ENCODE peak calls at places on chromosomes 11 and 22, in seven cellular contexts. W is keratinocyte, L is astrocyte, E is hepatocyte, A is neural progenitor cell, Q is fibroblast of lung, V is PC-3. R is an unnamed sample.
A peak's percentile ranks its signal among the peaks of the same experiment; 100 is the strongest.

GRCh38 chr11:82889133-82890001 is 10.9 kb downstream of the PRCP start:
- DNase-seq in V (peak; percentile 46), L (no peak), E (no peak), A (no peak), W (no peak), Q (no peak), R (peak; percentile 37)

GRCh38 chr11:69173925-69174591 is 18.3 kb downstream of the SMIM38 start:
- DNase-seq in Q (peak; percentile 60), L (peak; percentile 58), E (no peak), A (no peak), W (peak; percentile 48), V (no peak), R (no peak)

GRCh38 chr11:122177238-122177637 is 61.2 kb upstream of the BLID start:
- DNase-seq in A (no peak), W (no peak), V (no peak), Q (no peak), E (no peak), L (no peak), R (no peak)

GRCh38 chr22:39176673-39177455 is 24.4 kb upstream of the CBX7 start:
- DNase-seq in A (no peak), V (no peak), E (no peak), W (no peak), L (no peak), Q (no peak), R (no peak)

GRCh38 chr22:45242778-45243191 is 2.1 kb upstream of the KIAA0930 start:
- DNase-seq in W (no peak), V (peak; percentile 84), Q (no peak), L (no peak), A (no peak), E (no peak), R (peak; percentile 26)

GRCh38 chr11:19962795-19963163 is 197.5 kb downstream of the DBX1 start:
- DNase-seq in W (no peak), Q (peak; percentile 93), L (peak; percentile 95), A (no peak), E (no peak), V (no peak), R (no peak)

GRCh38 chr11:121372671-121373429 is 79.3 kb upstream of the SORL1 start:
- DNase-seq in V (no peak), A (no peak), L (no peak), E (no peak), Q (no peak), W (no peak), R (no peak)

GRCh38 chr11:4480577-4481539 is 1.6 kb upstream of the OR52K1 start:
- DNase-seq in V (peak; percentile 67), L (peak; percentile 10), W (peak; percentile 41), Q (peak; percentile 23), E (no peak), A (no peak), R (no peak)

GRCh38 chr11:60938500-60938899 is 13.5 kb downstream of the SLC15A3 start:
- DNase-seq in A (no peak), L (no peak), W (no peak), E (no peak), Q (no peak), V (no peak), R (no peak)

GRCh38 chr11:124595302-124595701 is 15.9 kb upstream of the PANX3 start:
- DNase-seq in W (no peak), E (no peak), Q (no peak), L (no peak), A (no peak), V (no peak), R (no peak)

GRCh38 chr11:115466122-115466521 is 38.1 kb downstream of the CADM1 start:
- DNase-seq in E (no peak), W (no peak), A (no peak), V (no peak), L (no peak), Q (no peak), R (no peak)

GRCh38 chr11:6357222-6357621 is 33.1 kb upstream of the SMPD1 start:
- DNase-seq in W (peak; percentile 28), A (no peak), Q (peak; percentile 95), L (peak; percentile 92), V (peak; percentile 63), E (peak; percentile 35), R (peak; percentile 76)

GRCh38 chr11:63845911-63846310 is 7.0 kb downstream of the MARK2 start:
- DNase-seq in Q (no peak), A (no peak), L (no peak), E (peak; percentile 37), V (no peak), W (no peak), R (no peak)

GRCh38 chr22:44667829-44668189 is 34.2 kb upstream of the PRR5 start:
- DNase-seq in W (no peak), E (no peak), A (no peak), V (no peak), L (no peak), Q (no peak), R (no peak)

GRCh38 chr11:68470304-68470811 is 9.8 kb downstream of the PPP6R3 start:
- DNase-seq in V (no peak), W (no peak), E (no peak), Q (no peak), A (no peak), L (no peak), R (no peak)

GRCh38 chr11:109856958-109857357 is 236.2 kb upstream of the ZC3H12C start:
- DNase-seq in A (no peak), V (no peak), Q (peak; percentile 40), E (no peak), W (no peak), L (no peak), R (no peak)

GRCh38 chr11:87934182-87934581 is 241.1 kb downstream of the RAB38 start:
- DNase-seq in W (no peak), L (no peak), E (no peak), A (no peak), V (no peak), Q (no peak), R (no peak)

GRCh38 chr11:116797816-116798215 is 6.1 kb upstream of the APOA5 start:
- DNase-seq in L (no peak), A (no peak), W (no peak), Q (no peak), V (no peak), E (no peak), R (no peak)

DNA sequence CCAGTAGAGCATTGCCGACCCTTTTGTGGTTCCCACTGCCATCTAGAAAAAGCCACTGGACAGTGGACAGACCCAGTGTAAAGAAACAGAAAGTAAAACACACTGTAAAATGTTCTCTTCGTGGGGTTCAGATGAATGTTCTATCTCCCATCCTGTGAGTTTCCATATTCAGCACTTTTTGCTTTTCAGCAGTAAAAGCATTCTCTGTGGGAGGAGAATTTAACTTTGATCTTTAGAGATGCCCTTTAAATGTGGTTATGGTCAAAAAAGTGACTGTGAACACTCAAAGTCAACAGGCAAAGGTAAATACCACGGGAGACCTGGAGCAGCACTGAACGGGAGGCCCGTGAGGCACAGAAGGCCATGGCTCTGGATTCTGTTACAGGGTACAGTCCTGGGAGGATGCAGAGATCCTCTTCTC is 53.9 kb downstream of the FLI1 start:
- DNase-seq in W (no peak), E (no peak), Q (no peak), L (no peak), A (no peak), V (no peak), R (no peak)
- H3K27ac ChIP-seq in W (no peak overlapping the region), E (no peak overlapping the region), Q (no peak overlapping the region), L (no peak overlapping the region), A (no peak overlapping the region), V (no peak overlapping the region), R (no peak overlapping the region)

DNA sequence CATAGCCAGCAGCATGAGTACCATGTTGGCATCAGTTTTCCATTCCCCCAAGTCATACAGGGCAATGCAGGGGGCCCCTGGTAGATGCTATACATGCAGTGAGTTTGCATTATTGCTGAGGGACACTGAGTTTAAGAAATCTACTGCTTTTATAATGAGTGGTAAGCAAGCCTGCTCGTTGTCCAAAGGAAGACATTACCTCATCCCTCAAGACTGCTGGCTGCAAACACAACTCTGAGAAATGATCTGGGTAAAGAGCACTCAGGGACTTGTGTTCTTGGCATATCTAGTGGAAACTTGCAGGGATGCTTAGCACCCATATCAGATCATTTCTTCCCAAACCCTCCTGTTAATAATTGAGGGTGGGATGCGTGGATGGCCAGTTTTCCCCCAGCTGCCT is 77.9 kb downstream of the CWC15 start:
- DNase-seq in L (peak; percentile 89), V (no peak), W (no peak), Q (peak; percentile 92), E (peak; percentile 28), A (no peak), R (peak; percentile 15)
- H3K4me1 ChIP-seq in L (peaks cover 11% of the 10 kb centered on the region), V (peaks cover 8% of the 10 kb centered on the region), W (no peaks in the 10 kb centered on the region), Q (no peaks in the 10 kb centered on the region), E (no peaks in the 10 kb centered on the region), A (no peaks in the 10 kb centered on the region), R (no peaks in the 10 kb centered on the region)

GRCh38 chr22:19756288-19757128 is 4.1 kb upstream of the TBX1 start:
- DNase-seq in A (peak; percentile 74), Q (no peak), E (peak; percentile 79), L (no peak), V (peak; percentile 66), W (no peak), R (peak; percentile 40)
- TF ChIP-seq EZH2 in A (peak; percentile 94), Q (peak; percentile 89), E (peak; percentile 54), L (peak; percentile 20), V (no peak), W (peak; percentile 73), R (peak; percentile 58)

DNA sequence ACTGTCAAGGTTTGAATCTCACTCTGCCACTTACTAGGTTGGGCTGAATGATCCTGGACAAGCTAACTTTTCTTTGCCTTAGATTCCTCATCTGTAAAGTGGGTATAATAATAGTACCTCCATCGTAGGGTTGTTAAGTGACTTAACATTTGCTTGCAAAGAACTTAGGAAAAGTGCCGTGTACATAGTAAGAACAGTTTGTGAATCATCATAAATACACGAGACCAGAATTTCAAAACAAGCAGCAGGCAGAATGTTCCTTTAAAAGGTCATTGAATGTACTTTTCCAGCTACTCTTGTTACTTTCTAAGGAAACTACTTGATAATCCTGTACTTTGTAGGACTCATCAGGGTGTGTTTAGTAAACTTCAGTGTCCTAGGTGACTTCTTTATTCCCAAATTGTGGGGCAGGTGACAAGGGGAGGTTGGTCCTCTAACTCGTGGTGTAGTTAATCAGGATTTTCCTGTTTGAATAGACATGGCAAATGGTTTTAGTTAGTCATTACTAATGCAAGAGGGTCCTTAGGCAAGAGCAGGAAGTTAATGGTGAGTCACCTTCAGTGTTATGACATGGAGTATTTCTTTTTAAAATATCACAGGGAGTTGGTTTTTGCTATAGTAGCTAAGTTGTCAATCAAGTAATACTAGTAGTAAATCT is 67.9 kb downstream of the YAP1 start:
- DNase-seq in W (peak; percentile 50), L (peak; percentile 91), Q (peak; percentile 92), E (peak; percentile 74), A (no peak), V (peak; percentile 99), R (peak; percentile 88)
- H3K27ac ChIP-seq in W (peak overlapping the region; percentile 88), L (peak overlapping the region; percentile 76), Q (peak overlapping the region; percentile 77), E (peak overlapping the region; percentile 63), A (no peak overlapping the region), V (peak overlapping the region; percentile 80), R (peak overlapping the region; percentile 56)

GRCh38 chr22:17957683-17958082 is 66.7 kb downstream of the MICAL3 start:
- DNase-seq in L (no peak), V (no peak), Q (no peak), W (no peak), A (no peak), E (no peak), R (no peak)
- H3K4me1 ChIP-seq in L (no peaks in the 10 kb centered on the region), V (no peaks in the 10 kb centered on the region), Q (peaks cover 2% of the 10 kb centered on the region), W (no peaks in the 10 kb centered on the region), A (peaks cover 21% of the 10 kb centered on the region), E (no peaks in the 10 kb centered on the region), R (no peaks in the 10 kb centered on the region)

R was measured in A673.